ENCODE peak calls at places on chromosomes 2 and 18, in seven cellular contexts. T, D, Z, V, N, U and W are unnamed samples.

GRCh38 chr2:99697811-99698568 is 208.2 kb upstream of the REV1 start:
- DNase-seq in T (no peak), N (no peak), V (no peak), U (no peak), D (no peak), Z (no peak), W (no peak)

GRCh38 chr2:159775006-159775405 is 23.0 kb downstream of the CD302 start:
- DNase-seq in Z (no peak), V (no peak), D (no peak), U (no peak), T (no peak), N (no peak), W (no peak)

GRCh38 chr2:143525536-143525935 is 396.3 kb downstream of the ARHGAP15 start:
- DNase-seq in N (no peak), D (no peak), Z (no peak), V (no peak), T (no peak), U (no peak), W (no peak)

GRCh38 chr2:181656450-181657261 is at the start of gene CERKL:
- DNase-seq in Z (no peak), U (peak; percentile 49), N (peak; percentile 83), D (no peak), V (no peak), T (no peak), W (peak; percentile 38)

GRCh38 chr2:218659258-218659987 is at the start of the genes BCS1L and ZNF142:
- DNase-seq in Z (peak; percentile 97), D (peak; percentile 98), N (peak; percentile 98), V (peak; percentile 95), T (peak; percentile 92), U (peak; percentile 81), W (peak; percentile 95)

GRCh38 chr18:58732471-58732870 is 61.2 kb downstream of the MALT1 start:
- DNase-seq in U (no peak), D (no peak), N (no peak), T (no peak), Z (no peak), V (no peak), W (no peak)

GRCh38 chr2:95231723-95232122 is 24.4 kb downstream of the ZNF892 start:
- DNase-seq in T (peak; percentile 58), U (peak; percentile 66), D (peak; percentile 57), V (no peak), Z (no peak), N (no peak), W (peak; percentile 69)

GRCh38 chr2:9843229-9844035 is at the start of gene TAF1B:
- DNase-seq in D (peak; percentile 89), U (peak; percentile 91), V (peak; percentile 88), N (peak; percentile 96), Z (peak; percentile 95), T (peak; percentile 92), W (peak; percentile 89)

GRCh38 chr2:211479496-211480150 is 923.2 kb downstream of the CPS1 start:
- DNase-seq in N (no peak), D (no peak), T (no peak), Z (no peak), V (no peak), U (no peak), W (no peak)

GRCh38 chr2:48674933-48675332 is 57.3 kb downstream of the GTF2A1L start:
- DNase-seq in Z (no peak), N (no peak), V (no peak), U (no peak), T (no peak), D (no peak), W (no peak)

GRCh38 chr2:37418956-37419355 is 74.5 kb downstream of the QPCT start:
- DNase-seq in U (no peak), V (no peak), T (no peak), Z (no peak), D (no peak), N (no peak), W (no peak)

GRCh38 chr2:118576109-118576855 is 271.2 kb downstream of the EN1 start:
- DNase-seq in U (no peak), Z (no peak), T (no peak), D (no peak), N (no peak), V (no peak), W (no peak)

GRCh38 chr2:20584045-20584636 is 66.8 kb downstream of the HS1BP3 start:
- DNase-seq in T (no peak), D (no peak), U (peak; percentile 49), V (no peak), N (peak; percentile 61), Z (no peak), W (no peak)

GRCh38 chr2:130391872-130392670 is 36.2 kb downstream of the PTPN18 start:
- DNase-seq in T (peak; percentile 59), U (no peak), N (peak; percentile 77), V (peak; percentile 64), D (no peak), Z (peak; percentile 89), W (no peak)

GRCh38 chr2:154470386-154470785 is 228.1 kb upstream of the KCNJ3 start:
- DNase-seq in Z (no peak), N (no peak), U (no peak), T (no peak), V (no peak), D (no peak), W (no peak)

GRCh38 chr2:236578411-236578846 is 8.8 kb downstream of the ACKR3 start:
- DNase-seq in U (no peak), Z (no peak), N (no peak), T (no peak), V (peak; percentile 60), D (no peak), W (no peak)

GRCh38 chr2:102942098-102942497 is 180.3 kb downstream of the TMEM182 start:
- DNase-seq in D (no peak), Z (no peak), U (no peak), T (no peak), V (no peak), N (no peak), W (no peak)

GRCh38 chr2:111967018-111967417 is 68.6 kb downstream of the MERTK start:
- DNase-seq in Z (no peak), V (no peak), U (no peak), N (no peak), D (no peak), T (no peak), W (no peak)

GRCh38 chr2:221571108-221571390 is 1.1 kb downstream of the EPHA4 start:
- DNase-seq in V (no peak), U (no peak), T (no peak), N (peak; percentile 75), D (no peak), Z (no peak), W (peak; percentile 11)

GRCh38 chr2:221572180-221572820 is at the start of gene EPHA4:
- DNase-seq in U (peak; percentile 45), N (peak; percentile 94), T (peak; percentile 90), V (peak; percentile 94), D (no peak), Z (no peak), W (peak; percentile 91)

GRCh38 chr2:221571391-221572179 is 519 bp downstream of the EPHA4 start:
- DNase-seq in D (no peak), T (peak; percentile 69), U (no peak), Z (no peak), N (peak; percentile 86), V (peak; percentile 72), W (peak; percentile 33)

GRCh38 chr2:221569342-221570278 is 2.5 kb downstream of the EPHA4 start:
- DNase-seq in T (no peak), U (no peak), V (no peak), Z (no peak), N (peak; percentile 28), D (no peak), W (no peak)

DNA sequence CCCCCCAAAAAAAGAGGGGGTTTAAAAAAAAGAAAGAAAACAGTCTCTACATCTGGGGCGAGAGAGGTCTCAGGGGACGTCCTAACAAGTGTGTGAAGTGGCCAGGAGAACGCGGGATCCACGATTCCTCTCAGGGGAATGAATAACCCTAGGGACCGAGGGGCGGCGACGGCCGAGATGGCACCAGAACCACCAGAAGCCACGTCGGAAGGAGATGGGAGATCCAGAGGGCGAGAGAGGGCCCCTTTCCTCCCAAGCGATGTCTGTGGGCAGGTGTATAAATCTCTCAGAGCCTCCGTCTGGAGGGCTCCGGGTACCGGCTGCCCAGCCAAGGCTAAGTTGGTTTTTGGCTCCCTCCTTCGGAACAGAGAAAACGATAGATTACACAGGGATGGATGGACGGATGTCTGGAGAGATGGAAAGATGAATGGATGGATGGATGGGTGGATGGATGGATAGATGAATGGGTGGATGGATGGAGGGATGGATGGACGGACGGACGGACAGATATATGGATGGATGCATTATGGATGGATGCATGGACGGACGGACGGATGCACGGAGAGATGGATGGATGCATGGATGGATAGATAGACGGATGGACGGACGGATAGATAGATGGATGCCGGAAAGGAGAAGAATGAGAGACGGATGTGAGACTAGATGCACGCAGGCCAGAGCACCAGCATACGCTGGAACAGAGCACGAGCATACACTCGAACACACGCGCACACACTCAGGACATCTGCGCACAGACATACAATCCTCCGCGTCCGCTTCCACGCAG is 1.6 kb downstream of the EPHA4 start:
- DNase-seq in V (no peak), N (no peak), D (no peak), Z (no peak), T (no peak), U (no peak), W (peak; percentile 18)
- H3K4me3 ChIP-seq in V (peak overlapping the region; percentile 71), N (peak overlapping the region; percentile 65), D (no peak overlapping the region), Z (peak overlapping the region; percentile 83), T (peak overlapping the region; percentile 94), U (no peak overlapping the region), W (peak overlapping the region; percentile 67)

GRCh38 chr2:22215517-22215916 is 1091.7 kb downstream of the TDRD15 start:
- DNase-seq in D (no peak), Z (no peak), T (no peak), V (no peak), N (no peak), U (no peak), W (no peak)
- TF ChIP-seq CTCF in D (no peak), Z (no peak), T (no peak), V (no peak), N (no peak), U (no peak), W (no peak)

DNA sequence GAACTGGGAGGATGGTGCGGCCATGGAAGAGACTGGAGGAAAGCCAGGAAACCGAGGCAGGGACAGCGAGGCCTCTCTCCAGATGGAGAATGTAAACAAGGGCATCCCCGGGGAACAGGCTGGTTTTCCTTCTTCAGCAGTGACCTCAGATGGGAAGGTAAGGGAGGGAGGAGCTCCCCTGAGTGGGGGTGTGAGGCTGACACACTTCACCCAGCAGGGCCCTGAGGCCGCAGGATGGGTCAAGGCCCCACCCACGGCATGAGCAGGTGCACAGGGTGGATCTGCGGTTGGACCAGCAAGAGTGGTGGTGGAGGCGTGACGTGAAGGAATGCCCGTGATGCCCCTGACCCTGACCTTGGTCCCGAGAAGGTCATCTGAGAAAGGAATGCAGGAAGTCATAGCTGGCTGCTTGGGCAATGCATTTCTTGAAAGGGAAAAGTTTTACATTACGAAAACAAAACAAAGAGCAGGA is 48.1 kb downstream of the ADCY3 start:
- DNase-seq in V (no peak), D (no peak), T (no peak), N (no peak), Z (no peak), U (no peak), W (no peak)
- TF ChIP-seq POLR2AphosphoS5 in V (peak; percentile 11), D (no peak), T (no peak), N (no peak), Z (no peak), U (no peak), W (no peak)

DNA sequence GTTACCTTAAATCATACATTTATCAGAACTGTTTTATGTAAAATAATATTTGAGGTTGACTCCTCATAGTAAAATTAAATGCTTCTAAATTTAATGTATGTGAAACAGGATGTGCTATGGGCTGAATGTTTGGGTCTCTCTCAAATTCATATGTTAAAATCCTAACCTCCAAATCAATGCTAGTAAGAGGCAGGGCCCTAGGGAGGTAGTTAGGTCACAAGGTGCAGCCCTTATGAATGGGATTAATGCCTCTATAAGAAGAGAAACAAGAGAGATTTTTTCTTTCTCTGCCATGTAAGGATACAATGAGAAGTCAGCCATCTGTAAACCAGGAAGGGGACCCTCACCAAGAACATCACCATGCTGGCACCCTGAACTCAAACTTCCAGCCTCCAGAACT is 67.2 kb upstream of the ETAA1 start:
- DNase-seq in T (no peak), N (no peak), U (no peak), Z (no peak), V (no peak), D (no peak), W (no peak)
- H3K4me3 ChIP-seq in T (no peak overlapping the region), N (no peak overlapping the region), U (no peak overlapping the region), Z (no peak overlapping the region), V (no peak overlapping the region), D (no peak overlapping the region), W (no peak overlapping the region)